ENCODE peak calls at places on chromosome 14, in four cellular contexts. O is C1 segment of cervical spinal cord, N is glutamatergic neuron, W is NCI-H460. J is an unnamed sample.
A peak's percentile ranks its signal among the peaks of the same experiment; 100 is the strongest.

GRCh38 chr14:99248761-99249171 is 23.2 kb downstream of the BCL11B start:
- DNase-seq in O (no peak), N (no peak), W (no peak), J (no peak)

GRCh38 chr14:32476532-32476931 is 147.4 kb downstream of the AKAP6 start:
- DNase-seq in W (no peak), N (no peak), O (no peak), J (no peak)

GRCh38 chr14:90645842-90646443 is 170.3 kb downstream of the TTC7B start:
- DNase-seq in W (no peak), N (no peak), O (no peak), J (peak; percentile 63)

GRCh38 chr14:35944847-35945246 is 118.7 kb downstream of the BRMS1L start:
- DNase-seq in O (no peak), W (peak; percentile 3), N (peak; percentile 28), J (peak; percentile 65)

GRCh38 chr14:78143489-78144145 is 26.6 kb upstream of the NRXN3 start:
- DNase-seq in N (no peak), W (peak; percentile 15), O (no peak), J (no peak)

GRCh38 chr14:94598506-94598815 is 13.7 kb upstream of the SERPINA3 start:
- DNase-seq in N (no peak), O (no peak), W (no peak), J (no peak)

GRCh38 chr14:102593841-102594170 is 1.4 kb downstream of the RCOR1 start:
- DNase-seq in N (no peak), O (no peak), W (no peak), J (no peak)

GRCh38 chr14:102209224-102209966 is 69.7 kb downstream of the WDR20 start:
- DNase-seq in W (peak; percentile 26), N (no peak), O (peak; percentile 53), J (peak; percentile 52)

GRCh38 chr14:89041245-89041585 is 216.8 kb downstream of the TTC8 start:
- DNase-seq in N (no peak), W (no peak), O (no peak), J (no peak)

GRCh38 chr14:52061380-52061779 is 7.5 kb downstream of the NID2 start:
- DNase-seq in N (no peak), O (no peak), W (no peak), J (no peak)

GRCh38 chr14:39265741-39266588 is 32.2 kb downstream of the MIA2 start:
- DNase-seq in W (peak; percentile 21), O (no peak), N (no peak), J (no peak)

GRCh38 chr14:89283327-89284060 is 133.5 kb downstream of the FOXN3 start:
- DNase-seq in W (no peak), N (no peak), O (no peak), J (no peak)

GRCh38 chr14:92755495-92755894 is 7.1 kb upstream of the LGMN start:
- DNase-seq in W (no peak), O (no peak), N (no peak), J (no peak)

GRCh38 chr14:31229638-31230229 is 22.1 kb upstream of the HECTD1 start:
- DNase-seq in N (no peak), W (peak; percentile 99), O (no peak), J (no peak)

GRCh38 chr14:47438650-47439140 is 236.7 kb downstream of the MDGA2 start:
- DNase-seq in W (no peak), N (no peak), O (no peak), J (no peak)

GRCh38 chr14:67137744-67138371 is 51.4 kb upstream of the GARIN2 start:
- DNase-seq in W (peak; percentile 5), O (no peak), N (no peak), J (no peak)

GRCh38 chr14:61184117-61184516 is 97.0 kb downstream of the TMEM30B start:
- DNase-seq in O (no peak), N (no peak), W (no peak), J (no peak)

GRCh38 chr14:77151245-77151644 is 9.7 kb upstream of the ZDHHC22 start:
- DNase-seq in O (no peak), N (peak; percentile 65), W (no peak), J (peak; percentile 64)

GRCh38 chr14:35993512-35993960 is 167.4 kb downstream of the BRMS1L start:
- DNase-seq in O (no peak), W (no peak), N (no peak), J (no peak)

GRCh38 chr14:105503918-105504692 is 13.1 kb downstream of the TEDC1 start:
- DNase-seq in O (no peak), N (no peak), W (no peak), J (no peak)

GRCh38 chr14:50039734-50040400 is 76.5 kb downstream of the VCPKMT start:
- DNase-seq in N (no peak), O (no peak), W (no peak), J (no peak)

GRCh38 chr14:60091550-60092511 is at the start of gene PCNX4:
- DNase-seq in N (peak; percentile 93), W (peak; percentile 98), O (peak; percentile 93), J (peak; percentile 93)

GRCh38 chr14:71647086-71647784 is 285.0 kb upstream of the RGS6 start:
- DNase-seq in N (no peak), W (no peak), O (no peak), J (no peak)

GRCh38 chr14:79528843-79529405 is 682.4 kb downstream of the DIO2 start:
- DNase-seq in O (no peak), N (no peak), W (no peak), J (no peak)